ENCODE peak calls at places on chromosomes 4 and X, in four cellular contexts. F, D, N and V are unnamed samples.

GRCh38 chr4:174592985-174593335 is 70.7 kb upstream of the HPGD start:
- DNase-seq in F (no peak), D (no peak), N (no peak), V (no peak)

GRCh38 chr4:133287396-133287795 is 138.3 kb downstream of the PCDH10 start:
- DNase-seq in F (no peak), D (no peak), N (no peak), V (no peak)

GRCh38 chr4:76781698-76782595 is 116.0 kb downstream of the SOWAHB start:
- DNase-seq in F (peak; percentile 91), D (no peak), N (no peak), V (no peak)

GRCh38 chr4:124483043-124483906 is 229.3 kb downstream of the ANKRD50 start:
- DNase-seq in F (no peak), D (no peak), N (no peak), V (no peak)

GRCh38 chrX:7852166-7852565 is 9.2 kb downstream of the VCX start:
- DNase-seq in F (no peak), D (no peak), N (no peak), V (no peak)

GRCh38 chrX:115490814-115491213 is 70.2 kb upstream of the PLS3 start:
- DNase-seq in F (no peak), D (no peak), N (no peak), V (no peak)

GRCh38 chr4:99323761-99324160 is 2.6 kb upstream of the ADH1B start:
- DNase-seq in F (peak; percentile 7), D (no peak), N (no peak), V (no peak)

GRCh38 chr4:129532573-129532972 is 436.6 kb downstream of the C4orf33 start:
- DNase-seq in F (no peak), D (no peak), N (no peak), V (no peak)

GRCh38 chr4:184765473-184766346 is 31.8 kb upstream of the CENPU start:
- DNase-seq in F (no peak), D (no peak), N (no peak), V (no peak)

GRCh38 chr4:16443504-16444088 is 217.3 kb upstream of the TAPT1 start:
- DNase-seq in F (peak; percentile 8), D (no peak), N (no peak), V (peak; percentile 6)

GRCh38 chr4:124282301-124282898 is 430.1 kb downstream of the ANKRD50 start:
- DNase-seq in F (no peak), D (no peak), N (no peak), V (no peak)

GRCh38 chr4:89134775-89135319 is 23.5 kb downstream of the TIGD2 start:
- DNase-seq in F (no peak), D (no peak), N (no peak), V (peak; percentile 45)

GRCh38 chrX:77597511-77597910 is 150.3 kb downstream of the FGF16 start:
- DNase-seq in F (no peak), D (no peak), N (no peak), V (no peak)

GRCh38 chr4:145944886-145945285 is 6.3 kb upstream of the ZNF827 start:
- DNase-seq in F (no peak), D (no peak), N (no peak), V (no peak)

GRCh38 chr4:109026588-109026987 is 263.7 kb upstream of the ETNPPL start:
- DNase-seq in F (peak; percentile 10), D (no peak), N (no peak), V (no peak)

GRCh38 chrX:47570794-47571193 is 9.8 kb downstream of the ARAF start:
- DNase-seq in F (no peak), D (no peak), N (no peak), V (no peak)

GRCh38 chr4:152983221-152983620 is 47.1 kb downstream of the FHDC1 start:
- DNase-seq in F (no peak), D (no peak), N (no peak), V (no peak)

GRCh38 chr4:10008208-10009005 is 12.9 kb downstream of the SLC2A9 start:
- DNase-seq in F (no peak), D (no peak), N (no peak), V (no peak)

GRCh38 chr4:7876096-7876993 is 63.3 kb downstream of the AFAP1 start:
- DNase-seq in F (no peak), D (no peak), N (no peak), V (no peak)

GRCh38 chr4:142913461-142914030 is 67.4 kb upstream of the INPP4B start:
- DNase-seq in F (no peak), D (no peak), N (no peak), V (no peak)

GRCh38 chr4:104494822-104495559 is at the start of gene CXXC4:
- DNase-seq in F (no peak), D (peak; percentile 67), N (peak; percentile 80), V (peak; percentile 70)

GRCh38 chrX:70922776-70923473 is 8.0 kb downstream of the SLC7A3 start:
- DNase-seq in F (no peak), D (no peak), N (no peak), V (no peak)

GRCh38 chrX:64192673-64193072 is 12.8 kb downstream of the AMER1 start:
- DNase-seq in F (no peak), D (no peak), N (no peak), V (no peak)

GRCh38 chr4:2828758-2829181 is 14.9 kb upstream of the ADD1 start:
- DNase-seq in F (no peak), D (no peak), N (no peak), V (no peak)

GRCh38 chrX:155766321-155766720 is 114.8 kb upstream of the VAMP7 start:
- DNase-seq in F (no peak), D (no peak), N (no peak), V (no peak)

GRCh38 chr4:113142351-113142750 is 92.9 kb downstream of the ANK2 start:
- DNase-seq in F (no peak), D (no peak), N (no peak), V (no peak)

GRCh38 chr4:113145147-113145518 is 95.7 kb downstream of the ANK2 start:
- DNase-seq in F (no peak), D (no peak), N (no peak), V (no peak)

GRCh38 chr4:113146876-113147358 is 97.5 kb downstream of the ANK2 start:
- DNase-seq in F (no peak), D (no peak), N (no peak), V (no peak)

GRCh38 chr4:113145519-113146291 is 96.3 kb downstream of the ANK2 start:
- DNase-seq in F (no peak), D (peak; percentile 18), N (no peak), V (peak; percentile 44)

DNA sequence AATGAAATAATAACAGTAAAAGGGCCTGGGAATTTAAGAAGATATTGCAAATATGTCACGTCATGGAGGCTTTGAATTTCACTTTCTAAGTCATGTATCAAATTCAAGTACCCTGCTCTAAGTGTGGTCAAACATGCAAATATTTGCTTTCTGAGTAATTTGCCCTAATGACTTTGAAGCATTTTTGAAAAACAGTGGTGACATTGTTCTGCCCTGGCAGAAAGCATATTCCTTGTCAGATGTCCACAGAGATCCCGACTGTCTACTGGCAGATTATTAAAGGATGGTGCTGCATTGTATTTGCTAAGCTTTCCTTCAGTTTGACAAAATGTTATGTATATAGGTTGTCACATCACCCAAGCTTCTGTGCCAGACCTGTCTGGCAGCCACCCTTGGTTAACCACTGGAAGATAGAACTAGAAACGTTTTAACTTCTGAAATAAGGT is 92.5 kb downstream of the ANK2 start:
- DNase-seq in F (no peak), D (no peak), N (no peak), V (no peak)
- H3K27ac ChIP-seq in F (no peak overlapping the region), D (no peak overlapping the region), N (no peak overlapping the region), V (no peak overlapping the region)

DNA sequence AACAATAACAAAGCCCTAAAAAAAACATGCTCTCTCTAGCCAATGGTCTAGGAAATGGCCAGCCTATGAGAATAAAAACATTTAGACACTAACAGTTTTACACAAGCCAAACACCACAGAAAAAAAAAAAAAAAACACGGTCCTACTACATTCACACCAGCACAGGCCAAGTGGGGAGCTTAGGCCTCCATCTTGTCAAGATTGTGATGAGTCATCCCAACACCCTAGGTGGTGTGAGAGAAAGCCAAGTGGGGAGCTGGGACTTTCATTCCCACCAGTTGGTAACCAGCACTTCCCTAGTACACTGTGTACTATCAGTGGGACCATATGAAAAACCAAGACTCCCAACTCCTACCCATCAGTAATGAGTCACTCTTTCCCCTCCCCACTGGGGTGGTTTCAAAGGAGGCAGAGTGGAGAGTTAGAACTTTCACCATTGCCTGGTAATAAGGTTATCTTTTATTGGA is 95.6 kb downstream of the ADAMTS3 start:
- DNase-seq in F (no peak), D (no peak), N (no peak), V (no peak)
- H3K4me3 ChIP-seq in F (no peak overlapping the region), D (no peak overlapping the region), N (no peak overlapping the region), V (no peak overlapping the region)

GRCh38 chr4:74437866-74438265 is 7.1 kb upstream of the AREG start:
- DNase-seq in F (no peak), D (no peak), N (no peak), V (no peak)

GRCh38 chr4:74431113-74431826 is 13.7 kb upstream of the AREG start:
- DNase-seq in F (no peak), D (no peak), N (no peak), V (no peak)

GRCh38 chr4:74435296-74435695 is 9.6 kb upstream of the AREG start:
- DNase-seq in F (no peak), D (no peak), N (no peak), V (no peak)

GRCh38 chr4:74433043-74433442 is 11.9 kb upstream of the AREG start:
- DNase-seq in F (no peak), D (no peak), N (no peak), V (no peak)

DNA sequence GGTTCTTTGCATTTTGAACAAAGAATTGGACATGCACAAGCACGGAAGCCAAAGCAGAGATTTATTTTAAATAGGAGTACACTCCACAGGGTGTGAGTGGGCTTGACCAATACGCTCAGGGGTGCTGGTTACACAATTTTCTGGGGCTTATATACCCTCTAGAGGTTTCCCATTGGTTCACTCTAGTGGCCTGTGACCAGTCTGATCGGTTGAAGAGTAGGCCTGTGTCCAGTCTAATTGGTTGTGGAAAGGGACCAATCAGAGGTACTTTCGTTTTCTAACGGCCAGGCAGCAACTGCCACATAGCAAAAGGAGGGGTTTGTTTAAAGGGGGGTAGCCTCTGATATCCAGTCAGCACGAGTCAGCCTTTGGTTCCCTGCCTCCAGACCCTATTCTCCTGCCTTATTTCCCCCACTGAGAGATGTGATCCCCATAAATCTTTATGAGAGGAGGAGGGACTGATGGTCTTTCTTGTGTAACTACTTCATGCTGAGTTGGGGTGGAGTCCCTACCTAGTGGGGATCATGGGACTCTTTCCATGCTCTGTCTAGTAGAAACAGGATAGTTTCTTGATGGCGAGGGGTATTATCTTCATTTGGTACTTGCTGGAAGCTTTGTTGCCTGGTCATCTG is 11.3 kb upstream of the AREG start:
- DNase-seq in F (no peak), D (no peak), N (no peak), V (no peak)
- H3K27ac ChIP-seq in F (no peak overlapping the region), D (no peak overlapping the region), N (no peak overlapping the region), V (no peak overlapping the region)

GRCh38 chrX:81202989-81203388 is 1.1 kb downstream of the SH3BGRL start:
- DNase-seq in F (no peak), D (no peak), N (no peak), V (no peak)

GRCh38 chrX:81201692-81202412 is at the start of the genes HMGN5 and SH3BGRL:
- DNase-seq in F (peak; percentile 73), D (peak; percentile 66), N (peak; percentile 88), V (peak; percentile 80)

GRCh38 chrX:81206471-81206870 is 4.6 kb downstream of the SH3BGRL start:
- DNase-seq in F (no peak), D (no peak), N (no peak), V (no peak)

DNA sequence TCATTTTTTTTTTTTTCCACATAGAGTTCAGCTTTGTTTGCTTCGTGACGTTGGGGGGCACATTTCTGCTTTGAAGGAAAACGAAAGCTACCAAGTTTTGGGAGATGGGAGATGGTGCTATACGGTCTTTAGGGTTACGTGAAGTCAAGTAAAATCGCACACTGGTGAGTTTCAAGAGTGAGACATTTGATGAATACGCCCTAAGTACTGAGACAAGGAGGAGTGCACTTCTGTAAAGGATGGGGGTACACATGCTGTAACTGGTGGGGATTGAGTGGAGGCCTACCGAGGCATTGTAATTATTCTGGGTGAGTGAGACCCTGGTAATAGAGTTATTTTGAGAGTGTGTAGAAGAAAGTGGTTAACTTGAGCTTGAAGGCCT is 502 bp downstream of the SH3BGRL start:
- DNase-seq in F (no peak), D (no peak), N (no peak), V (no peak)
- H3K4me3 ChIP-seq in F (peak overlapping the region; percentile 73), D (peak overlapping the region; percentile 73), N (peak overlapping the region; percentile 63), V (peak overlapping the region; percentile 63)